ENCODE peak calls at places on chromosomes 3 and 15, in six cellular contexts. P, C, X, W, Q and Z are unnamed samples.

GRCh38 chr3:15223684-15224575 is 17.9 kb downstream of the CAPN7 start:
- DNase-seq in P (no peak), C (no peak), X (no peak), W (no peak), Q (no peak), Z (no peak)

GRCh38 chr3:161354554-161354953 is 16.8 kb downstream of the SPTSSB start:
- DNase-seq in P (no peak), C (peak; percentile 22), X (no peak), W (no peak), Q (no peak), Z (no peak)

GRCh38 chr15:34084086-34084485 is 17.6 kb downstream of the EMC7 start:
- DNase-seq in P (no peak), C (peak; percentile 51), X (no peak), W (no peak), Q (no peak), Z (no peak)

GRCh38 chr3:42394579-42395288 is 15.7 kb downstream of the LYZL4 start:
- DNase-seq in P (no peak), C (no peak), X (no peak), W (no peak), Q (peak; percentile 52), Z (no peak)

GRCh38 chr3:53350652-53351051 is 3.3 kb upstream of the DCP1A start:
- DNase-seq in P (no peak), C (peak; percentile 33), X (no peak), W (peak; percentile 66), Q (no peak), Z (peak; percentile 26)

GRCh38 chr3:150270883-150271577 is 137.1 kb upstream of the TSC22D2 start:
- DNase-seq in P (no peak), C (no peak), X (no peak), W (no peak), Q (no peak), Z (no peak)

GRCh38 chr3:136377499-136377898 is 127.4 kb downstream of the PCCB start:
- DNase-seq in P (no peak), C (no peak), X (no peak), W (no peak), Q (no peak), Z (no peak)

GRCh38 chr15:53811530-53811929 is 52.1 kb upstream of the WDR72 start:
- DNase-seq in P (no peak), C (no peak), X (no peak), W (peak; percentile 6), Q (no peak), Z (no peak)

GRCh38 chr3:38005076-38006020 is 14.8 kb downstream of the VILL start:
- DNase-seq in P (peak; percentile 62), C (no peak), X (no peak), W (no peak), Q (no peak), Z (no peak)

GRCh38 chr3:138686771-138687221 is 78.2 kb downstream of the FAIM start:
- DNase-seq in P (no peak), C (peak; percentile 73), X (no peak), W (peak; percentile 61), Q (no peak), Z (peak; percentile 54)

GRCh38 chr3:16909802-16910201 is 25.0 kb downstream of the PLCL2 start:
- DNase-seq in P (no peak), C (no peak), X (no peak), W (no peak), Q (no peak), Z (no peak)

GRCh38 chr3:194824676-194825075 is 139.0 kb downstream of the FAM43A start:
- DNase-seq in P (no peak), C (no peak), X (no peak), W (no peak), Q (no peak), Z (no peak)

GRCh38 chr3:108589998-108590323 is 439 bp downstream of the DZIP3 start:
- DNase-seq in P (no peak), C (no peak), X (no peak), W (no peak), Q (no peak), Z (no peak)

GRCh38 chr3:108595304-108595703 is 5.8 kb downstream of the DZIP3 start:
- DNase-seq in P (no peak), C (no peak), X (no peak), W (no peak), Q (no peak), Z (no peak)

GRCh38 chr3:108590443-108590842 is 921 bp downstream of the DZIP3 start:
- DNase-seq in P (no peak), C (no peak), X (no peak), W (peak; percentile 41), Q (no peak), Z (no peak)

GRCh38 chr3:108588616-108589015 is 622 bp downstream of the CIP2A start:
- DNase-seq in P (no peak), C (no peak), X (no peak), W (peak; percentile 18), Q (no peak), Z (peak; percentile 8)

GRCh38 chr3:108589081-108589997 is at the start of the genes CIP2A and DZIP3:
- DNase-seq in P (peak; percentile 92), C (peak; percentile 82), X (peak; percentile 96), W (peak; percentile 97), Q (peak; percentile 88), Z (peak; percentile 90)
- TF ChIP-seq CTCF in P (peak; percentile 16), C (no peak), X (no peak), W (no peak), Q (no peak), Z (peak; percentile 4)

DNA sequence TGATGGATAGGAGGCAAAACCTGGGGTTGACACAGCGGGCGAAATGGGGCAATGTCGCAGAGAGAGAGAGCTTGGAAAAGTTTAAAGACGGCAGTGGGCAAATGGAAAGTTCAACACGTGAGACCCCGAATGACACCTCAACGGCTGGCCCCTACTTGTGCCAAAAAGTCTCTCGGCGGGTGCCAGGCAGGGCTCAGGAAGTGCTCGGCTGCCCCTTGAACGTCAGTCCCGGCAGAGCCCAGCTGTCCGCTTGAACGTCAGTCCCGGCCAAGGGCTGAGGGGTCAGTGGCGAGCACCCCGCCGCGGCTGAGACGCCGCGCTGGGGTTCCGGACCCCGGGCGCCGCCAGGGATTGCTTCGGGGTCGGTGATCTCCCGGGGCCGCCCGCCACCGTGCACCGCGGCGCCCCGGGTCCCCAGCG is 638 bp downstream of the EOGT start:
- DNase-seq in P (peak; percentile 83), C (peak; percentile 46), X (peak; percentile 58), W (peak; percentile 20), Q (peak; percentile 83), Z (peak; percentile 79)
- TF ChIP-seq CTCF in P (no peak), C (no peak), X (no peak), W (no peak), Q (no peak), Z (no peak)

GRCh38 chr3:31542246-31542645 is 9.5 kb downstream of the STT3B start:
- DNase-seq in P (no peak), C (no peak), X (no peak), W (no peak), Q (no peak), Z (no peak)
- TF ChIP-seq CTCF in P (no peak), C (no peak), X (no peak), W (no peak), Q (no peak), Z (no peak)

GRCh38 chr3:120622870-120623718 is 27.0 kb downstream of the NDUFB4 start:
- DNase-seq in P (no peak), C (peak; percentile 32), X (peak; percentile 53), W (peak; percentile 55), Q (no peak), Z (no peak)
- TF ChIP-seq CTCF in P (peak; percentile 15), C (peak; percentile 11), X (no peak), W (peak; percentile 64), Q (no peak), Z (no peak)

GRCh38 chr15:78079296-78080087 is 2.0 kb upstream of the TBC1D2B start:
- DNase-seq in P (no peak), C (no peak), X (no peak), W (no peak), Q (no peak), Z (no peak)

GRCh38 chr15:78075490-78076230 is 1.9 kb downstream of the TBC1D2B start:
- DNase-seq in P (no peak), C (peak; percentile 88), X (peak; percentile 28), W (no peak), Q (no peak), Z (no peak)

GRCh38 chr15:78077860-78078187 is 313 bp upstream of the TBC1D2B start:
- DNase-seq in P (no peak), C (no peak), X (no peak), W (no peak), Q (no peak), Z (no peak)

GRCh38 chr15:78076231-78077052 is 1.1 kb downstream of the TBC1D2B start:
- DNase-seq in P (no peak), C (no peak), X (peak; percentile 17), W (no peak), Q (no peak), Z (no peak)

GRCh38 chr15:78077053-78077859 is at the start of gene TBC1D2B:
- DNase-seq in P (peak; percentile 89), C (no peak), X (peak; percentile 84), W (peak; percentile 77), Q (no peak), Z (peak; percentile 86)
- TF ChIP-seq CTCF in P (no peak), C (no peak), X (no peak), W (no peak), Q (no peak), Z (peak; percentile 10)

GRCh38 chr3:125403789-125404188 is 28.7 kb upstream of the ZNF148 start:
- DNase-seq in P (no peak), C (no peak), X (no peak), W (no peak), Q (no peak), Z (no peak)
- TF ChIP-seq CTCF in P (no peak), C (peak; percentile 7), X (no peak), W (no peak), Q (no peak), Z (no peak)

DNA sequence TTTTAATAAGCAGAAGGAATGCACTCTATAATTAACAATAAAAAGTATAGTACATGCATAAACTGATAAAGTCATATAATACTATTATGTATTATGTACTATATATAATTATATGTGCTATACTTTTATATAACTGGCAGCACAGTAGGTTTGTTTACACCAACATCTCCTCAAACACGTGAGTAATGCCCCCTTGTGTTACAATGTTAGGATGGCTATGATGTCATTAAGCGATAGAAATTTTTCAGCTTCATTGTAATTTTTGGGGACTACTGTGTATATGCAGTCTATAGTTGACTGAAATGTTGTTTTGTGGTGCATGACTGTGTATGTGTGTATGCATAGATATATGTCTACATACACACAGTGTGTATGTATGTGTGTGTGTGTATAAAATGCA is 100.6 kb downstream of the SLMAP start:
- DNase-seq in P (no peak), C (no peak), X (no peak), W (peak; percentile 31), Q (no peak), Z (no peak)
- TF ChIP-seq CTCF in P (peak; percentile 15), C (no peak), X (no peak), W (peak; percentile 67), Q (no peak), Z (no peak)